ENCODE peak calls at places on chromosome 19, in six cellular contexts. D is AG04450; X is CD8-positive, alpha-beta T cell; A is left ventricle myocardium inferior; K is nephron progenitor cell; O is endothelial cell. E is an unnamed sample.

GRCh38 chr19:34120846-34121639 is 51.3 kb upstream of the LSM14A start:
- DNase-seq in D (peak), X (peak), A (no peak), K (no peak), O (peak), E (peak)

GRCh38 chr19:28977826-28978225 is 235.1 kb downstream of the UQCRFS1 start:
- DNase-seq in D (no peak), X (no peak), A (no peak), K (peak), O (peak), E (peak)

GRCh38 chr19:55118401-55118991 is 1.1 kb upstream of the PPP1R12C start:
- DNase-seq in D (no peak), X (no peak), A (peak), K (peak), O (peak), E (peak)

GRCh38 chr19:10699650-10700335 is 1.4 kb upstream of the QTRT1 start:
- DNase-seq in D (peak), X (peak), A (no peak), K (peak), O (peak), E (peak)

GRCh38 chr19:44762033-44762432 is 13.5 kb downstream of the BCL3 start:
- DNase-seq in D (no peak), X (no peak), A (no peak), K (no peak), O (no peak), E (no peak)

GRCh38 chr19:44587863-44588752 is 25.3 kb upstream of the IGSF23 start:
- DNase-seq in D (peak), X (no peak), A (no peak), K (no peak), O (no peak), E (no peak)

GRCh38 chr19:14203258-14203657 is 2.7 kb downstream of the ADGRL1 start:
- DNase-seq in D (no peak), X (peak), A (no peak), K (no peak), O (no peak), E (no peak)

GRCh38 chr19:39296055-39296645 is at the start of gene IFNL1:
- DNase-seq in D (no peak), X (no peak), A (no peak), K (no peak), O (no peak), E (no peak)

GRCh38 chr19:46201413-46202310 is 27.9 kb upstream of the IGFL1 start:
- DNase-seq in D (no peak), X (no peak), A (no peak), K (no peak), O (no peak), E (no peak)

GRCh38 chr19:37992761-37993160 is 85.8 kb downstream of the SIPA1L3 start:
- DNase-seq in D (no peak), X (no peak), A (no peak), K (no peak), O (no peak), E (no peak)

GRCh38 chr19:28505134-28505533 is 707.8 kb downstream of the UQCRFS1 start:
- DNase-seq in D (no peak), X (no peak), A (no peak), K (no peak), O (no peak), E (no peak)

GRCh38 chr19:8004723-8005513 is 523 bp downstream of the ELAVL1 start:
- DNase-seq in D (no peak), X (peak), A (no peak), K (peak), O (peak), E (no peak)

GRCh38 chr19:21434967-21435544 is 38.1 kb downstream of the ZNF493 start:
- DNase-seq in D (no peak), X (no peak), A (no peak), K (no peak), O (no peak), E (no peak)

GRCh38 chr19:16203256-16204004 is 5.7 kb downstream of the AP1M1 start:
- DNase-seq in D (no peak), X (no peak), A (no peak), K (no peak), O (no peak), E (no peak)

GRCh38 chr19:46049597-46049996 is 8.8 kb upstream of the IGFL4 start:
- DNase-seq in D (no peak), X (no peak), A (no peak), K (no peak), O (no peak), E (no peak)

GRCh38 chr19:35272954-35273649 is 4.3 kb downstream of the USF2 start:
- DNase-seq in D (no peak), X (no peak), A (no peak), K (no peak), O (no peak), E (no peak)

GRCh38 chr19:18915639-18916038 is 3.5 kb downstream of the COPE start:
- DNase-seq in D (no peak), X (no peak), A (no peak), K (peak), O (peak), E (peak)
- TF ChIP-seq CTCF in D (peak), X (no peak), A (peak), K (peak), O (peak), E (peak)

DNA sequence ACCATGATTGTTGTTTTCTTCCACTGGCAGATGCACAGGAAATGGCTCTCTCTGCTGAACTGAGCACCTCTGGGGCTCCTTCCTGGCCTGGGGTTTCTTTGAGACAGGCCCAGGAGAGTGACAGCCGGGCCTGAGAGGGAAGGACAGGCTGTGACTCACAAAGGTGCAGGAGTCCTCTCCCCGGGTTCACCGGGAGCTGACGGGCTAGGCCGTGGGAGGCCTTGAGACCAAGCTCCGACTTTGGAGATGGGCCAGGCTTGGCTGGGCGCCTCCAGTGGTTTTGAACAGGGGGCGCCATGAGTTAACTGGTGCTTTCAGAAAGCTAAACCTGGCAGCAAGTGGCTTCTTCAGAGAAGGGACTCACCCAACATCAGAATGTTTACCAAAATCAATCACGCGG is 143.4 kb downstream of the URI1 start:
- DNase-seq in D (no peak), X (no peak), A (no peak), K (no peak), O (peak), E (peak)
- TF ChIP-seq CTCF in D (no peak), X (no peak), A (no peak), K (no peak), O (no peak), E (peak)

GRCh38 chr19:1468274-1469199 is 10.5 kb downstream of the C19orf25 start:
- DNase-seq in D (no peak), X (peak), A (no peak), K (peak), O (no peak), E (peak)

GRCh38 chr19:1470864-1471513 is 8.0 kb downstream of the C19orf25 start:
- DNase-seq in D (no peak), X (no peak), A (no peak), K (peak), O (no peak), E (peak)

GRCh38 chr19:1469936-1470863 is 8.8 kb downstream of the C19orf25 start:
- DNase-seq in D (no peak), X (peak), A (peak), K (peak), O (no peak), E (peak)

GRCh38 chr19:1467512-1468273 is 11.3 kb downstream of the C19orf25 start:
- DNase-seq in D (no peak), X (no peak), A (no peak), K (peak), O (no peak), E (peak)

GRCh38 chr19:1469200-1469935 is 9.6 kb downstream of the C19orf25 start:
- DNase-seq in D (no peak), X (no peak), A (no peak), K (peak), O (no peak), E (peak)
- TF ChIP-seq CTCF in D (no peak), X (no peak), A (no peak), K (no peak), O (no peak), E (no peak)

DNA sequence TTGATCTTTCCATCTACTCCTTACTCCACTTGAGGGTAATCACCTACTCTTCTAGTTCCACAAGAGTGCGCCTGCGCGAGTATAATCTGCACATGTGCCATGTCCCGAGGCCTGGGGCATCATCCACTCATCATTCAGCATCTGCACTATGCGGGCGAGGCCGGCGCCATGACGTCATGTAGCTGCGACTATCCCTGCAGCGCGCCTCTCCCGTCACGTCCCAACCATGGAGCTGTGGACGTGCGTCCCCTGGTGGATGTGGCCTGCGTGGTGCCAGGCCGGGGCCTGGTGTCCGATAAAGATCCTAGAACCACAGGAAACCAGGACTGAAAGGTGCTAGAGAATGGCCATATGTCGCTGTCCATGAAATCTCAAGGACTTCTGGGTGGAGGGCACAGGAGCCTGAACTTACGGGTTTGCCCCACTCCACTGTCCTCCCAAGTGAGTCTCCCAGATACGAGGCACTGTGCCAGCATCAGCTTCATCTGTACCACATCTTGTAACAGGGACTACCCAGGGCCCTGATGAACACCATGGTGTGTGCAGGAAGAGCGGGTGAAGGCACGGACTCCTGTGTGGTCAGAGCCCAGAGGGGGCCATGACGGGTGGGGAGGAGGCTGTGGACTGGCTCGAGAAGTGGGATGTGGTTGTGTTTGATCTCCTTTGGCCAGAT is 2.7 kb upstream of the KLK2 start:
- DNase-seq in D (no peak), X (no peak), A (no peak), K (no peak), O (no peak), E (peak)
- TF ChIP-seq CTCF in D (no peak), X (no peak), A (no peak), K (no peak), O (no peak), E (peak)

GRCh38 chr19:6416658-6417405 is 7.8 kb downstream of the KHSRP start:
- DNase-seq in D (no peak), X (no peak), A (no peak), K (no peak), O (no peak), E (no peak)

GRCh38 chr19:6418562-6418932 is 6.1 kb downstream of the KHSRP start:
- DNase-seq in D (no peak), X (no peak), A (no peak), K (no peak), O (no peak), E (no peak)

GRCh38 chr19:6414793-6415591 is 9.6 kb downstream of the KHSRP start:
- DNase-seq in D (no peak), X (no peak), A (no peak), K (no peak), O (no peak), E (no peak)

GRCh38 chr19:6415592-6416190 is 8.9 kb downstream of the KHSRP start:
- DNase-seq in D (no peak), X (no peak), A (no peak), K (no peak), O (no peak), E (no peak)

GRCh38 chr19:6417713-6418561 is 6.7 kb downstream of the KHSRP start:
- DNase-seq in D (no peak), X (no peak), A (no peak), K (peak), O (peak), E (peak)
- TF ChIP-seq CTCF in D (peak), X (no peak), A (peak), K (peak), O (no peak), E (peak)